ENCODE peak calls at places on chromosomes 2 and 18, in four cellular contexts. Q is MCF 10A, S is B cell, K is mesothelial cell of epicardium. P is an unnamed sample.

GRCh38 chr2:54081574-54081973 is 33.8 kb upstream of the ACYP2 start:
- DNase-seq in Q (peak; percentile 48), K (no peak), S (no peak), P (peak; percentile 75)

GRCh38 chr2:85057236-85057635 is 76.0 kb upstream of the TCF7L1 start:
- DNase-seq in K (no peak), S (no peak), Q (no peak), P (no peak)

GRCh38 chr2:236507393-236508085 is 62.1 kb upstream of the ACKR3 start:
- DNase-seq in Q (no peak), K (peak; percentile 80), S (peak; percentile 70), P (peak; percentile 55)

GRCh38 chr2:69164379-69164778 is 151.4 kb downstream of the ANTXR1 start:
- DNase-seq in S (no peak), Q (no peak), K (no peak), P (no peak)

GRCh38 chr2:219512524-219513216 is 1.6 kb upstream of the ASIC4 start:
- DNase-seq in K (no peak), Q (no peak), S (no peak), P (no peak)

GRCh38 chr2:46645681-46646162 is 166.4 kb downstream of the TMEM247 start:
- DNase-seq in Q (peak; percentile 91), S (no peak), K (no peak), P (no peak)

GRCh38 chr18:51879329-51879728 is 460.7 kb upstream of the DCC start:
- DNase-seq in K (no peak), S (no peak), Q (no peak), P (no peak)

GRCh38 chr2:45009928-45010705 is 865 bp upstream of the SIX2 start:
- DNase-seq in S (no peak), K (no peak), Q (peak; percentile 80), P (no peak)

GRCh38 chr2:66854304-66854703 is 419.4 kb downstream of the MEIS1 start:
- DNase-seq in S (no peak), K (no peak), Q (no peak), P (no peak)

GRCh38 chr2:211434773-211435172 is 878.4 kb downstream of the CPS1 start:
- DNase-seq in K (no peak), Q (no peak), S (no peak), P (no peak)

GRCh38 chr18:54140641-54141040 is 83.8 kb downstream of the MBD2 start:
- DNase-seq in K (no peak), Q (no peak), S (no peak), P (no peak)

GRCh38 chr2:79112269-79112668 is 8.0 kb upstream of the REG1A start:
- DNase-seq in S (no peak), K (no peak), Q (no peak), P (no peak)

GRCh38 chr2:241964133-241964532 is 94.6 kb downstream of the RTP5 start:
- DNase-seq in K (no peak), Q (no peak), S (no peak), P (no peak)

GRCh38 chr2:161414385-161415040 is 1.6 kb upstream of the TBR1 start:
- DNase-seq in K (no peak), S (peak; percentile 32), Q (no peak), P (peak; percentile 42)

GRCh38 chr2:100522430-100522829 is 40.4 kb upstream of the PDCL3 start:
- DNase-seq in S (no peak), Q (no peak), K (no peak), P (no peak)

GRCh38 chr2:15643209-15643500 is 51.5 kb downstream of the DDX1 start:
- DNase-seq in Q (no peak), K (no peak), S (no peak), P (no peak)

GRCh38 chr2:239222346-239223028 is 178.3 kb downstream of the HDAC4 start:
- DNase-seq in Q (peak; percentile 31), K (no peak), S (no peak), P (no peak)

GRCh38 chr2:1995987-1996386 is 251.7 kb upstream of the PXDN start:
- DNase-seq in Q (no peak), K (no peak), S (no peak), P (no peak)

GRCh38 chr2:36362291-36362690 is 6.7 kb downstream of the CRIM1 start:
- DNase-seq in Q (peak; percentile 71), K (no peak), S (no peak), P (no peak)

GRCh38 chr2:130869441-130870160 is 32.9 kb downstream of the ARHGEF4 start:
- DNase-seq in K (no peak), S (no peak), Q (no peak), P (no peak)

GRCh38 chr2:101256316-101256715 is 3.6 kb downstream of the CNOT11 start:
- DNase-seq in K (no peak), S (no peak), Q (no peak), P (no peak)

GRCh38 chr2:152447897-152448296 is 112.9 kb downstream of the FMNL2 start:
- DNase-seq in Q (no peak), S (no peak), K (no peak), P (no peak)

GRCh38 chr18:49041677-49042570 is 91.2 kb upstream of the SMAD7 start:
- DNase-seq in Q (peak; percentile 54), S (peak; percentile 46), K (no peak), P (no peak)

GRCh38 chr2:62116983-62117382 is 78.9 kb upstream of the B3GNT2 start:
- DNase-seq in Q (no peak), S (peak; percentile 10), K (no peak), P (no peak)

GRCh38 chr18:11368020-11368419 is 218.7 kb upstream of the PIEZO2 start:
- DNase-seq in Q (peak; percentile 0), S (no peak), K (no peak), P (no peak)

GRCh38 chr2:132593171-132593570 is 76.8 kb downstream of the LYPD1 start:
- DNase-seq in S (no peak), K (no peak), Q (no peak), P (no peak)

GRCh38 chr2:102251042-102251848 is 60.1 kb upstream of the IL1RL1 start:
- DNase-seq in Q (no peak), K (no peak), S (peak; percentile 62), P (peak; percentile 72)

GRCh38 chr2:230067990-230068657 is 600 bp downstream of the SLC16A14 start:
- DNase-seq in S (peak; percentile 71), Q (peak; percentile 45), K (peak; percentile 43), P (peak; percentile 53)

GRCh38 chr2:230069418-230069817 is 694 bp upstream of the SLC16A14 start:
- DNase-seq in S (no peak), K (no peak), Q (no peak), P (no peak)

GRCh38 chr2:230071421-230071820 is 2.7 kb upstream of the SLC16A14 start:
- DNase-seq in K (no peak), Q (no peak), S (no peak), P (no peak)

GRCh38 chr2:230068658-230069080 is at the start of gene SLC16A14:
- DNase-seq in K (no peak), S (no peak), Q (peak; percentile 67), P (peak; percentile 20)
- TF ChIP-seq CTCF in K (no peak), S (no peak), Q (no peak), P (peak; percentile 35)

GRCh38 chr2:166417669-166418068 is 41.9 kb upstream of the SCN9A start:
- DNase-seq in K (no peak), Q (peak; percentile 58), S (no peak), P (peak; percentile 3)
- TF ChIP-seq CTCF in K (no peak), Q (no peak), S (no peak), P (no peak)

GRCh38 chr2:30629866-30630265 is 177.4 kb downstream of the CAPN13 start:
- DNase-seq in S (no peak), Q (no peak), K (no peak), P (no peak)
- TF ChIP-seq CTCF in S (no peak), Q (no peak), K (no peak), P (no peak)

DNA sequence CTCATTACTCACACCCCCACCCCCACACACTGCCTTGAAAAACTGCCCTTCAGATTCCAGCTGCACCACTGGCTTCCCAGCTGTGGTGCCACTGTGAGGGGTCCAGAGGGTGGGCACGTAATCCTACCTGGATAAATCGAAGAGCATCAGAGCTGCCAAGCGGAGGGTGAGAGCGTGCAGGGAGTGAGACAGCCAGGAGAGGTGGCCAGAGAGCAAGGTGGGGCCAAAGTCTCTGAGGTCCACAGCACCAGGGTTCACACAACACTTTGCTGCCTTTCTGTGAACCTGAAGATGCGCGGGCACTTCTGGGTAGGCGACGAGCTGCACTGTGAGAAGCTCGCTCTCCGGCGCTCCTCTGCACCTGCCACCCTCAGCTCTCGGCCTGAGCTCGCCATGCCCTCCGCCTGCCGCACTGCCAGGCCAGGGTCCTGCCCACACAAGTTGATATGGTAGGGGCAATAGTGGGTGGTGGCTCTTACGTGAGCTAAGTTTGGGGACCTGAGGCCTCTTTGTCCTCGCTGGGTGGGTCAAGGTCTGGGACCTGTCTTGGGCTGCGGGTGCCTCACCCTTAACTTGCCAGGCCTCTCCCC is 83.9 kb downstream of the MARCO start:
- DNase-seq in Q (no peak), K (no peak), S (no peak), P (no peak)
- TF ChIP-seq CTCF in Q (no peak), K (no peak), S (no peak), P (no peak)